ENCODE peak calls at places on chromosomes 7 and 10, in six cellular contexts. W, S, K, O, R and V are unnamed samples.
A peak's percentile ranks its signal among the peaks of the same experiment; 100 is the strongest.

GRCh38 chr10:13758302-13758701 is 171.5 kb downstream of the PRPF18 start:
- DNase-seq in K (no peak), S (peak; percentile 58), R (no peak), O (no peak), W (no peak), V (peak; percentile 80)

GRCh38 chr7:2138146-2138765 is 94.5 kb downstream of the MAD1L1 start:
- DNase-seq in R (no peak), K (peak; percentile 80), O (no peak), W (no peak), S (no peak), V (no peak)

GRCh38 chr10:47139121-47139520 is 160.9 kb upstream of the GDF10 start:
- DNase-seq in W (no peak), R (no peak), S (no peak), O (no peak), K (no peak), V (no peak)

GRCh38 chr10:59906417-59907202 is at the start of gene CCDC6:
- DNase-seq in O (peak; percentile 87), R (peak; percentile 91), W (peak; percentile 89), K (peak; percentile 95), S (peak; percentile 91), V (peak; percentile 82)

GRCh38 chr10:124998624-124999291 is 56.8 kb downstream of the ZRANB1 start:
- DNase-seq in K (no peak), R (no peak), W (no peak), S (no peak), O (no peak), V (no peak)

GRCh38 chr10:5618829-5619228 is 47.6 kb downstream of the ASB13 start:
- DNase-seq in R (no peak), O (no peak), K (no peak), W (no peak), S (peak; percentile 20), V (no peak)

GRCh38 chr10:79018591-79019011 is 50.2 kb upstream of the ZMIZ1 start:
- DNase-seq in O (no peak), W (no peak), K (no peak), R (no peak), S (peak; percentile 59), V (no peak)

GRCh38 chr7:40726559-40726958 is 591.8 kb downstream of the SUGCT start:
- DNase-seq in O (no peak), R (no peak), K (no peak), S (no peak), W (no peak), V (no peak)

GRCh38 chr10:89242340-89242680 is 9.3 kb downstream of the LIPA start:
- DNase-seq in R (no peak), K (no peak), S (no peak), W (no peak), O (no peak), V (no peak)

GRCh38 chr10:115829501-115830215 is 443.3 kb downstream of the GFRA1 start:
- DNase-seq in R (peak; percentile 33), O (no peak), K (no peak), S (peak; percentile 71), W (no peak), V (no peak)

GRCh38 chr7:28891192-28891872 is 66.8 kb downstream of the TRIL start:
- DNase-seq in K (no peak), O (no peak), W (no peak), R (no peak), S (no peak), V (no peak)

GRCh38 chr7:21413502-21413901 is 14.4 kb upstream of the SP4 start:
- DNase-seq in K (no peak), S (no peak), W (no peak), R (no peak), O (no peak), V (no peak)

GRCh38 chr10:97517778-97518561 is 19.2 kb downstream of the UBTD1 start:
- DNase-seq in S (no peak), R (no peak), K (no peak), W (no peak), O (no peak), V (no peak)

GRCh38 chr7:3439333-3440030 is 138.4 kb downstream of the SDK1 start:
- DNase-seq in O (no peak), W (no peak), R (no peak), S (peak; percentile 99), K (no peak), V (no peak)

GRCh38 chr7:101140746-101141382 is 13.4 kb upstream of the AP1S1 start:
- DNase-seq in S (no peak), R (no peak), O (no peak), K (no peak), W (no peak), V (no peak)

GRCh38 chr10:125155101-125155500 is 5.3 kb downstream of the CTBP2 start:
- DNase-seq in S (no peak), R (peak; percentile 80), W (no peak), K (no peak), O (no peak), V (no peak)

GRCh38 chr10:123859651-123860045 is 32.0 kb downstream of the CPXM2 start:
- DNase-seq in O (no peak), W (no peak), R (no peak), S (no peak), K (no peak), V (no peak)

GRCh38 chr7:94183289-94183749 is 179.2 kb upstream of the BET1 start:
- DNase-seq in S (peak; percentile 99), W (no peak), O (no peak), R (no peak), K (no peak), V (no peak)

GRCh38 chr7:70053421-70053820 is 455.1 kb downstream of the AUTS2 start:
- DNase-seq in R (no peak), W (no peak), O (no peak), K (no peak), S (no peak), V (no peak)

GRCh38 chr7:25636168-25636567 is 407.9 kb upstream of the NPVF start:
- DNase-seq in K (no peak), O (no peak), R (no peak), W (no peak), S (no peak), V (no peak)

GRCh38 chr10:102540023-102540422 is 36.3 kb downstream of the SUFU start:
- DNase-seq in W (peak; percentile 39), O (no peak), S (peak; percentile 17), K (no peak), R (no peak), V (peak; percentile 2)

GRCh38 chr7:70178787-70179186 is 580.5 kb downstream of the AUTS2 start:
- DNase-seq in W (no peak), R (no peak), O (no peak), S (no peak), K (no peak), V (no peak)